ENCODE peak calls at places on chromosome 3, in seven cellular contexts. R is NCI-H774, M is COR-L47, J is transverse colon, U is WTC11, G is lower lobe of right lung, S is heart left ventricle. B is an unnamed sample.
A peak's percentile ranks its signal among the peaks of the same experiment; 100 is the strongest.

GRCh38 chr3:125302932-125303331 is 72.2 kb downstream of the ZNF148 start:
- DNase-seq in M (no peak), U (no peak), S (no peak), R (no peak), J (no peak), G (no peak), B (no peak)

GRCh38 chr3:49554639-49555265 is 475 bp downstream of the BSN start:
- DNase-seq in J (peak; percentile 57), U (peak; percentile 72), M (no peak), G (peak; percentile 66), R (no peak), S (peak; percentile 61), B (no peak)

GRCh38 chr3:72481542-72481941 is 366.7 kb downstream of the SHQ1 start:
- DNase-seq in G (no peak), R (no peak), J (no peak), S (no peak), U (no peak), M (no peak), B (no peak)

GRCh38 chr3:141699349-141699748 is 38.7 kb upstream of the RNF7 start:
- DNase-seq in R (no peak), J (no peak), G (no peak), U (no peak), M (no peak), S (no peak), B (no peak)

GRCh38 chr3:188468672-188469071 is 314.7 kb downstream of the LPP start:
- DNase-seq in S (no peak), G (no peak), M (no peak), J (peak; percentile 56), R (peak; percentile 32), U (no peak), B (no peak)

GRCh38 chr3:69364354-69364753 is 21.5 kb downstream of the FRMD4B start:
- DNase-seq in G (no peak), M (no peak), S (no peak), R (no peak), J (no peak), U (no peak), B (no peak)

GRCh38 chr3:71854096-71854495 is 69.1 kb upstream of the PROK2 start:
- DNase-seq in S (no peak), M (no peak), U (no peak), R (no peak), J (no peak), G (no peak), B (no peak)

GRCh38 chr3:170766823-170767575 is 103.0 kb downstream of the RPL22L1 start:
- DNase-seq in U (no peak), G (no peak), J (no peak), S (no peak), R (no peak), M (no peak), B (no peak)

GRCh38 chr3:158539414-158540014 is 31.5 kb upstream of the MLF1 start:
- DNase-seq in M (peak; percentile 76), J (peak; percentile 24), S (peak; percentile 7), U (no peak), G (no peak), R (no peak), B (no peak)

GRCh38 chr3:69320867-69321266 is 65.0 kb downstream of the FRMD4B start:
- DNase-seq in U (no peak), M (no peak), R (no peak), G (no peak), S (peak; percentile 55), J (peak; percentile 14), B (no peak)

GRCh38 chr3:153596402-153596801 is 434.4 kb downstream of the RAP2B start:
- DNase-seq in J (no peak), S (no peak), G (no peak), U (no peak), M (no peak), R (no peak), B (no peak)

GRCh38 chr3:194598771-194599557 is 34.3 kb downstream of the TMEM44 start:
- DNase-seq in G (no peak), U (no peak), R (no peak), J (no peak), S (no peak), M (no peak), B (no peak)

GRCh38 chr3:161401389-161401788 is 30.1 kb upstream of the SPTSSB start:
- DNase-seq in R (no peak), M (no peak), S (no peak), G (no peak), J (no peak), U (no peak), B (no peak)

GRCh38 chr3:171829841-171830559 is 13.1 kb upstream of the TMEM212 start:
- DNase-seq in S (peak; percentile 84), M (peak; percentile 76), J (peak; percentile 72), G (peak; percentile 70), R (peak; percentile 81), U (peak; percentile 78), B (no peak)

GRCh38 chr3:129425619-129426018 is 2.8 kb downstream of the EFCAB12 start:
- DNase-seq in R (no peak), G (no peak), U (no peak), M (no peak), S (no peak), J (no peak), B (no peak)

GRCh38 chr3:194375921-194376570 is 6.5 kb upstream of the LRRC15 start:
- DNase-seq in G (no peak), M (no peak), S (no peak), R (no peak), J (no peak), U (no peak), B (no peak)

GRCh38 chr3:119084371-119085069 is 49.9 kb upstream of the IGSF11 start:
- DNase-seq in S (no peak), R (no peak), M (no peak), U (no peak), J (no peak), G (peak; percentile 50), B (no peak)

GRCh38 chr3:18412684-18413083 is 12.5 kb downstream of the SATB1 start:
- DNase-seq in M (no peak), G (no peak), R (no peak), U (no peak), J (no peak), S (no peak), B (no peak)

GRCh38 chr3:70011582-70011981 is 12.0 kb downstream of the SAMMSON start:
- DNase-seq in U (no peak), J (no peak), S (no peak), M (no peak), R (no peak), G (no peak), B (no peak)

GRCh38 chr3:111613294-111613693 is 18.1 kb upstream of the ZBED2 start:
- DNase-seq in J (no peak), S (no peak), R (no peak), U (no peak), M (no peak), G (no peak), B (no peak)

GRCh38 chr3:42660131-42660715 is 6.7 kb downstream of the ZBTB47 start:
- DNase-seq in S (peak; percentile 44), J (no peak), R (no peak), U (no peak), G (no peak), M (peak; percentile 44), B (no peak)

GRCh38 chr3:142952272-142953193 is 10.9 kb downstream of the PAQR9 start:
- DNase-seq in G (no peak), M (no peak), S (no peak), U (no peak), J (no peak), R (no peak), B (no peak)

GRCh38 chr3:14411988-14412387 is 9.6 kb downstream of the SLC6A6 start:
- DNase-seq in R (no peak), M (no peak), U (peak; percentile 54), J (no peak), S (no peak), G (no peak), B (no peak)

GRCh38 chr3:9837701-9838582 is 5.9 kb downstream of the RPUSD3 start:
- DNase-seq in R (no peak), J (no peak), U (no peak), S (no peak), G (no peak), M (no peak), B (no peak)

GRCh38 chr3:189771842-189772494 is 140.8 kb downstream of the TP63 start:
- DNase-seq in S (no peak), G (no peak), U (no peak), J (no peak), M (peak; percentile 11), R (no peak), B (no peak)

GRCh38 chr3:194586839-194587238 is 46.4 kb downstream of the TMEM44 start:
- DNase-seq in R (no peak), U (no peak), G (no peak), S (no peak), M (no peak), J (no peak), B (no peak)

GRCh38 chr3:64055076-64055475 is 31.8 kb upstream of the PSMD6 start:
- DNase-seq in S (no peak), R (no peak), M (no peak), G (no peak), J (no peak), U (no peak), B (no peak)

GRCh38 chr3:44987318-44987717 is 11.3 kb downstream of the EXOSC7 start:
- DNase-seq in J (no peak), G (no peak), U (no peak), M (no peak), R (no peak), S (no peak), B (no peak)

GRCh38 chr3:129195731-129196256 is 12.1 kb upstream of the CNBP start:
- DNase-seq in U (no peak), M (no peak), R (no peak), G (no peak), S (peak; percentile 63), J (peak; percentile 35), B (no peak)

GRCh38 chr3:55622733-55623132 is 135.6 kb upstream of the WNT5A start:
- DNase-seq in U (no peak), M (no peak), G (no peak), S (no peak), J (no peak), R (no peak), B (no peak)

GRCh38 chr3:196932600-196932999 is 9.7 kb downstream of the NCBP2 start:
- DNase-seq in M (no peak), G (no peak), J (no peak), S (no peak), U (no peak), R (no peak), B (no peak)

GRCh38 chr3:172562881-172563835 is 39.9 kb upstream of the TNFSF10 start:
- DNase-seq in R (peak; percentile 56), M (no peak), S (peak; percentile 52), U (no peak), J (no peak), G (no peak), B (no peak)

GRCh38 chr3:115550285-115550741 is 73.0 kb upstream of the GAP43 start:
- DNase-seq in S (peak; percentile 58), G (no peak), M (no peak), U (no peak), R (no peak), J (no peak), B (no peak)

GRCh38 chr3:126056681-126057546 is 27.0 kb downstream of the SLC41A3 start:
- DNase-seq in U (no peak), J (no peak), G (no peak), R (no peak), S (peak; percentile 63), M (no peak), B (no peak)

GRCh38 chr3:11312139-11312538 is 39.9 kb downstream of the ATG7 start:
- DNase-seq in U (no peak), R (no peak), M (no peak), G (no peak), S (no peak), J (no peak), B (no peak)

GRCh38 chr3:37956353-37957184 is 34.0 kb upstream of the VILL start:
- DNase-seq in S (no peak), R (no peak), J (no peak), M (no peak), G (no peak), U (no peak), B (no peak)

GRCh38 chr3:153354641-153355040 is 192.6 kb downstream of the RAP2B start:
- DNase-seq in U (no peak), M (no peak), S (no peak), G (no peak), R (no peak), J (no peak), B (no peak)

GRCh38 chr3:193452338-193452737 is 73.8 kb upstream of the ATP13A5 start:
- DNase-seq in R (no peak), G (no peak), M (peak; percentile 41), J (no peak), U (no peak), S (no peak), B (no peak)